ENCODE peak calls at places on chromosome 9, in ten cellular contexts. F is NCI-H446; A is Kasumi-1; S is activated CD4-positive, alpha-beta T cell treated with anti-CD3 and anti-CD28 coated beads for 48 hours; R is hypothalamus; D is ovary; J is CD8-positive, alpha-beta T cell; W is NCI-H2081; Q is body of pancreas; E is tibial artery. I is an unnamed sample.

GRCh38 chr9:91908746-91909145 is 41.3 kb downstream of the ROR2 start:
- DNase-seq in F (no peak), A (no peak), S (no peak), R (no peak), D (no peak), J (no peak), W (no peak), Q (no peak), E (no peak), I (no peak)

GRCh38 chr9:136943291-136944093 is 1.0 kb downstream of the FBXW5 start:
- DNase-seq in F (no peak), A (no peak), S (peak; percentile 59), R (no peak), D (no peak), J (no peak), W (peak; percentile 25), Q (no peak), E (no peak), I (no peak)

GRCh38 chr9:21994526-21994995 is at the start of gene CDKN2B-AS1:
- DNase-seq in F (peak; percentile 78), A (peak; percentile 22), S (peak; percentile 47), R (no peak), D (peak; percentile 38), J (no peak), W (peak; percentile 91), Q (peak; percentile 38), E (peak; percentile 47), I (peak; percentile 8)

GRCh38 chr9:80492221-80492620 is 920.5 kb downstream of the TLE4 start:
- DNase-seq in F (no peak), A (no peak), S (no peak), R (no peak), D (no peak), J (no peak), W (no peak), Q (peak; percentile 34), E (no peak), I (peak; percentile 53)

GRCh38 chr9:14768561-14769234 is 46.2 kb upstream of the CER1 start:
- DNase-seq in F (peak; percentile 71), A (peak; percentile 27), S (no peak), R (no peak), D (peak; percentile 18), J (no peak), W (peak; percentile 82), Q (peak; percentile 21), E (no peak), I (peak; percentile 25)

GRCh38 chr9:70935856-70936255 is 185.6 kb downstream of the TRPM3 start:
- DNase-seq in F (no peak), A (no peak), S (no peak), R (no peak), D (no peak), J (no peak), W (no peak), Q (no peak), E (no peak), I (no peak)

GRCh38 chr9:4196376-4196775 is 103.5 kb downstream of the GLIS3 start:
- DNase-seq in F (no peak), A (no peak), S (no peak), R (no peak), D (no peak), J (no peak), W (no peak), Q (no peak), E (no peak), I (no peak)

GRCh38 chr9:93669116-93669957 is 93.0 kb downstream of the PHF2 start:
- DNase-seq in F (no peak), A (no peak), S (peak; percentile 1), R (no peak), D (peak; percentile 13), J (no peak), W (no peak), Q (peak; percentile 1), E (peak; percentile 19), I (no peak)

GRCh38 chr9:86674475-86674874 is 272.8 kb downstream of the GAS1 start:
- DNase-seq in F (no peak), A (peak; percentile 6), S (no peak), R (no peak), D (no peak), J (no peak), W (no peak), Q (no peak), E (no peak), I (no peak)

GRCh38 chr9:98201102-98201501 is 8.7 kb upstream of the CORO2A start:
- DNase-seq in F (no peak), A (no peak), S (no peak), R (no peak), D (no peak), J (no peak), W (no peak), Q (no peak), E (no peak), I (no peak)

GRCh38 chr9:110969971-110970381 is 68.3 kb downstream of the LPAR1 start:
- DNase-seq in F (no peak), A (no peak), S (no peak), R (no peak), D (no peak), J (no peak), W (no peak), Q (no peak), E (no peak), I (no peak)

GRCh38 chr9:6938447-6938846 is 180.7 kb downstream of the KDM4C start:
- DNase-seq in F (peak; percentile 50), A (no peak), S (no peak), R (no peak), D (no peak), J (no peak), W (no peak), Q (no peak), E (no peak), I (no peak)

GRCh38 chr9:106420511-106420944 is 442.4 kb upstream of the ZNF462 start:
- DNase-seq in F (no peak), A (peak; percentile 78), S (peak; percentile 4), R (no peak), D (no peak), J (no peak), W (no peak), Q (no peak), E (no peak), I (no peak)

GRCh38 chr9:110278080-110278707 is 21.9 kb upstream of the TXN start:
- DNase-seq in F (no peak), A (no peak), S (no peak), R (no peak), D (no peak), J (no peak), W (no peak), Q (no peak), E (no peak), I (no peak)

GRCh38 chr9:107215381-107215780 is 67.7 kb upstream of the RAD23B start:
- DNase-seq in F (no peak), A (no peak), S (no peak), R (no peak), D (no peak), J (no peak), W (no peak), Q (no peak), E (no peak), I (no peak)

GRCh38 chr9:135032868-135033460 is 54.5 kb upstream of the OLFM1 start:
- DNase-seq in F (no peak), A (no peak), S (no peak), R (no peak), D (no peak), J (no peak), W (no peak), Q (no peak), E (no peak), I (no peak)

GRCh38 chr9:131153585-131153984 is 28.2 kb downstream of the NUP214 start:
- DNase-seq in F (no peak), A (no peak), S (no peak), R (no peak), D (no peak), J (no peak), W (no peak), Q (no peak), E (no peak), I (no peak)

GRCh38 chr9:129932303-129933151 is 97.3 kb downstream of the USP20 start:
- DNase-seq in F (no peak), A (no peak), S (no peak), R (no peak), D (no peak), J (no peak), W (no peak), Q (no peak), E (no peak), I (no peak)

GRCh38 chr9:96048954-96049831 is 173.7 kb downstream of the ERCC6L2 start:
- DNase-seq in F (no peak), A (no peak), S (no peak), R (peak; percentile 22), D (peak; percentile 37), J (no peak), W (no peak), Q (peak; percentile 91), E (peak; percentile 86), I (peak; percentile 75)

GRCh38 chr9:129575818-129576217 is 45.1 kb downstream of the C9orf50 start:
- DNase-seq in F (no peak), A (no peak), S (no peak), R (no peak), D (no peak), J (no peak), W (no peak), Q (no peak), E (no peak), I (no peak)

GRCh38 chr9:78559449-78559885 is 262.5 kb downstream of the PSAT1 start:
- DNase-seq in F (no peak), A (no peak), S (no peak), R (no peak), D (no peak), J (no peak), W (no peak), Q (no peak), E (no peak), I (no peak)

GRCh38 chr9:5749306-5749705 is 83.6 kb downstream of the ERMP1 start:
- DNase-seq in F (no peak), A (no peak), S (no peak), R (no peak), D (no peak), J (no peak), W (no peak), Q (no peak), E (no peak), I (no peak)

GRCh38 chr9:105044458-105044857 is 116.5 kb upstream of the ABCA1 start:
- DNase-seq in F (no peak), A (no peak), S (no peak), R (no peak), D (no peak), J (no peak), W (no peak), Q (no peak), E (no peak), I (no peak)

GRCh38 chr9:98075332-98075805 is 18.8 kb downstream of the NANS start:
- DNase-seq in F (no peak), A (no peak), S (peak; percentile 28), R (no peak), D (no peak), J (no peak), W (no peak), Q (no peak), E (no peak), I (no peak)

GRCh38 chr9:35478871-35479270 is 11.0 kb upstream of the RUSC2 start:
- DNase-seq in F (no peak), A (no peak), S (no peak), R (no peak), D (no peak), J (no peak), W (no peak), Q (no peak), E (no peak), I (no peak)

GRCh38 chr9:13083973-13084528 is 195.4 kb downstream of the MPDZ start:
- DNase-seq in F (no peak), A (no peak), S (no peak), R (no peak), D (no peak), J (no peak), W (peak; percentile 79), Q (no peak), E (no peak), I (no peak)

GRCh38 chr9:99445377-99445891 is 223.4 kb downstream of the SEC61B start:
- DNase-seq in F (peak; percentile 39), A (no peak), S (no peak), R (no peak), D (no peak), J (no peak), W (no peak), Q (peak; percentile 9), E (peak; percentile 82), I (no peak)

GRCh38 chr9:16704096-16704488 is 166.4 kb downstream of the BNC2 start:
- DNase-seq in F (peak; percentile 35), A (no peak), S (no peak), R (no peak), D (no peak), J (no peak), W (no peak), Q (no peak), E (no peak), I (no peak)

I was measured in LNCaP clone FGC.